ENCODE peak calls at places on chromosome 4, in six cellular contexts. B is mesenchymal stem cell, X is neuronal stem cell, W is H1, A is H9, Q is trophoblast cell. H is an unnamed sample.

GRCh38 chr4:156146581-156146980 is 192.9 kb upstream of the CTSO start:
- DNase-seq in A (no peak), B (no peak), W (no peak), Q (no peak), X (no peak), H (no peak)

GRCh38 chr4:182537031-182537617 is 293.9 kb downstream of the TENM3 start:
- DNase-seq in W (no peak), Q (no peak), X (no peak), B (no peak), A (no peak), H (no peak)

GRCh38 chr4:55214172-55214571 is 88.8 kb upstream of the KDR start:
- DNase-seq in W (no peak), X (no peak), Q (no peak), A (no peak), B (peak; percentile 3), H (no peak)

GRCh38 chr4:77393981-77394380 is 211.6 kb upstream of the CXCL13 start:
- DNase-seq in A (no peak), X (no peak), Q (no peak), B (no peak), W (no peak), H (no peak)

GRCh38 chr4:10599574-10599973 is 85.0 kb downstream of the CLNK start:
- DNase-seq in W (no peak), Q (peak; percentile 75), B (peak; percentile 44), X (no peak), A (no peak), H (peak; percentile 41)

GRCh38 chr4:4680243-4680642 is 138.4 kb upstream of the STX18 start:
- DNase-seq in W (no peak), Q (no peak), A (no peak), X (no peak), B (no peak), H (no peak)

GRCh38 chr4:17817027-17817426 is 6.2 kb downstream of the NCAPG start:
- DNase-seq in B (peak; percentile 76), W (no peak), A (no peak), X (no peak), Q (peak; percentile 0), H (peak; percentile 78)

GRCh38 chr4:151953286-151953685 is 192.5 kb upstream of the GATB start:
- DNase-seq in A (no peak), W (no peak), B (no peak), Q (no peak), X (no peak), H (peak; percentile 3)

GRCh38 chr4:126986828-126987227 is 645.9 kb upstream of the INTU start:
- DNase-seq in B (peak; percentile 44), A (no peak), W (no peak), X (no peak), Q (no peak), H (peak; percentile 82)

GRCh38 chr4:123352240-123352945 is 44.2 kb upstream of the SPRY1 start:
- DNase-seq in Q (no peak), A (no peak), B (no peak), W (no peak), X (no peak), H (peak; percentile 56)

GRCh38 chr4:137000432-137000831 is 531.9 kb downstream of the PCDH18 start:
- DNase-seq in X (no peak), W (no peak), A (no peak), B (no peak), Q (no peak), H (no peak)

GRCh38 chr4:106627071-106627470 is 258.5 kb upstream of the GIMD1 start:
- DNase-seq in W (no peak), A (no peak), B (no peak), X (no peak), Q (no peak), H (no peak)

GRCh38 chr4:100806988-100807387 is 289.2 kb upstream of the EMCN start:
- DNase-seq in Q (no peak), B (no peak), W (no peak), A (no peak), X (no peak), H (no peak)

GRCh38 chr4:139872274-139872673 is 206.7 kb downstream of the MGST2 start:
- DNase-seq in A (no peak), Q (peak; percentile 4), X (no peak), B (peak; percentile 96), W (no peak), H (peak; percentile 97)

GRCh38 chr4:128606173-128606572 is 203.3 kb upstream of the JADE1 start:
- DNase-seq in X (no peak), A (no peak), B (peak; percentile 22), Q (no peak), W (peak; percentile 24), H (peak; percentile 79)

GRCh38 chr4:13483142-13484044 is 747 bp downstream of the RAB28 start:
- DNase-seq in Q (peak; percentile 2), X (peak; percentile 71), W (no peak), A (peak; percentile 66), B (peak; percentile 86), H (peak; percentile 74)

GRCh38 chr4:173076903-173077629 is 91.5 kb upstream of the GALNT7 start:
- DNase-seq in B (peak; percentile 46), Q (no peak), A (no peak), W (no peak), X (no peak), H (peak; percentile 12)

GRCh38 chr4:26856906-26857277 is 3.7 kb upstream of the STIM2 start:
- DNase-seq in Q (no peak), W (no peak), X (no peak), A (no peak), B (no peak), H (no peak)

GRCh38 chr4:3371038-3371437 is 70.7 kb upstream of the HGFAC start:
- DNase-seq in B (peak; percentile 72), W (no peak), X (no peak), A (no peak), Q (no peak), H (no peak)

GRCh38 chr4:165328708-165329107 is 1.2 kb downstream of the MSMO1 start:
- DNase-seq in A (no peak), X (no peak), W (no peak), B (no peak), Q (no peak), H (no peak)

GRCh38 chr4:38856524-38857337 is at the start of gene TLR6:
- DNase-seq in B (peak; percentile 73), A (peak; percentile 41), Q (peak; percentile 71), X (peak; percentile 29), W (peak; percentile 63), H (peak; percentile 68)

GRCh38 chr4:140059159-140059558 is 94.8 kb downstream of the MAML3 start:
- DNase-seq in A (no peak), X (no peak), B (no peak), Q (peak; percentile 81), W (no peak), H (peak; percentile 47)

GRCh38 chr4:86857341-86858052 is 8.3 kb upstream of the SLC10A6 start:
- DNase-seq in W (no peak), A (peak; percentile 62), B (no peak), X (no peak), Q (peak; percentile 30), H (no peak)

GRCh38 chr4:121686265-121686664 is 10.5 kb downstream of the ANXA5 start:
- DNase-seq in W (no peak), A (no peak), X (no peak), B (no peak), Q (no peak), H (no peak)

GRCh38 chr4:80577991-80578390 is 242.5 kb downstream of the CFAP299 start:
- DNase-seq in X (no peak), B (no peak), Q (no peak), W (no peak), A (no peak), H (no peak)

GRCh38 chr4:174056959-174057358 is 226.5 kb downstream of the FBXO8 start:
- DNase-seq in W (no peak), A (no peak), B (no peak), Q (no peak), X (no peak), H (no peak)

DNA sequence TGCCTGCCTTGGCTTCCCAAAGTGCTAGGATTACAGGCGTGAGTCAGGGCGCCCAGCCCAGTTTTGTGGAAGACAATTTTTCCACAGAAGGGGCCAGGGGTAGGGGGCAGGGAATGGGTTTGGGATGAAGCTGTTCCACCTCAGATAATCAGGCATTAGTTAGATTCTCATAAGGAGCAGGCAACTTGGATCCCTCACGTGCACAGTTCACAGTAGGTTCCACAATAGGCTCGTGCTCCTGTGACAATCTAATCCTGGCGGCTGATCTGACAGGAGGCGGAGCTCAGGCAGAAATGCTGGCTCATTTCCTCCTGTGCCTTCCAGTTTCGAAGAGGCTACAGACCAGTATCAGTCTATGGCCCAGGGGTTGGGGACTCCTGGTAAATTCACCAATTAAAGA is 491.6 kb upstream of the AADAT start:
- DNase-seq in W (no peak), Q (no peak), B (no peak), X (no peak), A (peak; percentile 59), H (no peak)
- H4K91ac ChIP-seq in W (no peak overlapping the region), Q (no peak overlapping the region), B (no peak overlapping the region), X (no peak overlapping the region), A (no peak overlapping the region), H (no peak overlapping the region)

DNA sequence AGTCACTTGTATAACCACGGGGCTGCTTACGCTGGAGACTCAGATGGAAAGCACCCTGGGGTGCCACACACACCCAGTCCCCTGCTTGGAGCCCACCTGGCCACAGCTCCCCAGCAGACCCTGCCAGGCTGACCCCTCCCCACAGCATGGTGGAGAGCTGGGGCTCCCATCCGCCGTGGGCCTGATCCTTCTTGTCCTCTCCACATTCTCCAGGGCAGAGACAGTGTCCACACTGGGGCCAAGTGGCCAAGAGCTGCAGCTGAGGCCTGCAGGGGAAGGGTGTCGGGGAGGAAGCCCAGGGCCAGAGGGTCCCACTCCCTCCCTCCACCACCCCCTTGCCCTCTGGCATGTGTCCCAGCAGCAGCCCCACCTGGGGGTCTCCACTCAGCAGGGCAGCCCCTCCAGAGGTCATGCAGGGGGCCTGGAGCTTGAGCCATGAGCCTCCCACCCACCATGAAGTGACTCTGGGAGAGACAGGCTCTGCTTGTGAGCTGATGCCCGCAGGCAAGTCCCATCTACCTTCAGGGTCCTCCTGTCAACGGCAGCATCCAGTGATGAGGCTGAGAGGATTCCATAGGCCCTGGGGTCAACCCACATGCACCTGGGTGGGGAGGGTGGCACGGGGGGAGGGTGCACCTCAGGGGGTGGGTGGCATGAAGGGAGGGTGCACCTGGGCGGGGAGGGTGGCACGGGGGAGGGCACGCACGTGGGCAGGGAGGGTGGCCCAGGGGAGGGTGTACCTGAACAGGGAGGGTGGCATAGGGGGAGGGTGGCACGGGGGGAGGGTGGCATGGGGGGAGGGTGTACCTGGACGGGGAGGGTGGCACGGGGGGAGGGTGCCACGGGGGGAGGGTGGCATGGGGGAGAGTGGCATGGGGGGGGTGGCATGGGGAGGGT is 56.4 kb downstream of the FAM53A start:
- DNase-seq in A (no peak), W (no peak), Q (no peak), B (no peak), X (no peak), H (no peak)
- H3K4me2 ChIP-seq in A (no peak overlapping the region), W (no peak overlapping the region), Q (no peak overlapping the region), B (no peak overlapping the region), X (no peak overlapping the region), H (no peak overlapping the region)

DNA sequence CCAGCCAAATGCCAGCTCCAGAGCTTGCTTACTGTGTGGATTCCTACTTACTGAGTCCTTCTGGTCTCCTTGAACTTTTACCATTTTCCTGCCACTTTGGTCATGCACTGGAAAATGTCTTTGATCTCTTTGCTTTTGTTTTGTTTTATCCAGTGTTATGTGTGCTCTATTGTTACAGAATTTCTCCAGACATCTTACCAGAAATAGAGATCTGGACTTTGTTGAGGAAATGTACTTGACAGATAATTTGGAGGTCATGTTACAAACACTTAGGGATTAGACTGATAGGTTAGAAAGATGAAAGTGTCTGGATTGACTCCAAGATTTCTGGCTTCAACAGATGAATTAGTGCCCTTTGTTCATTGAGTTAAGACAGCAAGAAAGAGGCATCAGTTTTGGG is 5.7 kb upstream of the ZNF330 start:
- DNase-seq in B (no peak), X (no peak), Q (no peak), A (no peak), W (no peak), H (no peak)
- H4K91ac ChIP-seq in B (no peak overlapping the region), X (no peak overlapping the region), Q (no peak overlapping the region), A (no peak overlapping the region), W (no peak overlapping the region), H (no peak overlapping the region)

GRCh38 chr4:134028411-134028810 is 173.2 kb downstream of the PABPC4L start:
- DNase-seq in W (no peak), B (no peak), Q (no peak), A (no peak), X (no peak), H (no peak)
- H3K4me2 ChIP-seq in W (no peak overlapping the region), B (no peak overlapping the region), Q (no peak overlapping the region), A (no peak overlapping the region), X (no peak overlapping the region), H (no peak overlapping the region)

H was measured in IMR-90.